ENCODE peak calls at places on chromosomes 1 and 21, in four cellular contexts. S is fibroblast of the conjunctiva, O is NCI-H345, V is NCI-H1417 treated with DMSO at 0.1 percent for 48 hours. P is an unnamed sample.

GRCh38 chr1:43632135-43632670 is 17.7 kb upstream of the KDM4A start:
- DNase-seq in S (no peak), O (no peak), V (no peak), P (no peak)

GRCh38 chr1:231867607-231868006 is 241.0 kb downstream of the DISC1 start:
- DNase-seq in S (no peak), O (no peak), V (no peak), P (no peak)

GRCh38 chr1:215600867-215601266 is 33.8 kb downstream of the KCTD3 start:
- DNase-seq in S (no peak), O (no peak), V (no peak), P (no peak)

GRCh38 chr1:177915641-177916040 is 54.2 kb downstream of the SEC16B start:
- DNase-seq in S (no peak), O (no peak), V (no peak), P (no peak)

GRCh38 chr1:24092979-24093378 is 19.0 kb downstream of the MYOM3 start:
- DNase-seq in S (no peak), O (no peak), V (no peak), P (no peak)

GRCh38 chr21:37819372-37819771 is 96.9 kb downstream of the KCNJ6 start:
- DNase-seq in S (no peak), O (no peak), V (no peak), P (no peak)

GRCh38 chr21:44737706-44738354 is 26.5 kb upstream of the TSPEAR start:
- DNase-seq in S (no peak), O (peak), V (no peak), P (no peak)

GRCh38 chr1:42730988-42731387 is 9.0 kb downstream of the CLDN19 start:
- DNase-seq in S (no peak), O (no peak), V (no peak), P (no peak)

GRCh38 chr21:37257526-37257966 is 9.6 kb downstream of the VPS26C start:
- DNase-seq in S (no peak), O (no peak), V (no peak), P (no peak)

GRCh38 chr1:172390620-172391491 is 29.6 kb upstream of the C1orf105 start:
- DNase-seq in S (no peak), O (no peak), V (no peak), P (no peak)

GRCh38 chr21:39118061-39118460 is 65.2 kb downstream of the PSMG1 start:
- DNase-seq in S (no peak), O (no peak), V (no peak), P (no peak)

GRCh38 chr1:107997846-107998245 is 32.9 kb upstream of the VAV3 start:
- DNase-seq in S (no peak), O (no peak), V (no peak), P (no peak)

GRCh38 chr21:31283025-31283424 is 61.0 kb downstream of the TIAM1 start:
- DNase-seq in S (no peak), O (no peak), V (no peak), P (no peak)

P was measured in NCI-H1436 treated with DMSO at 0.1 percent for 48 hours.